ENCODE peak calls at places on chromosome 20, in ten cellular contexts. S, I, L, N, E, T, M, Z, V and Y are unnamed samples.

GRCh38 chr20:5835234-5835845 is 85.1 kb downstream of the SHLD1 start:
- DNase-seq in T (no peak), I (no peak), E (no peak), M (peak; percentile 67), N (no peak), L (peak; percentile 20), V (no peak), S (peak; percentile 66), Z (no peak), Y (no peak)

GRCh38 chr20:56032251-56032650 is 26.9 kb upstream of the CBLN4 start:
- DNase-seq in Z (no peak), V (no peak), T (no peak), M (no peak), N (no peak), L (no peak), I (no peak), S (no peak), E (no peak), Y (no peak)

GRCh38 chr20:48761023-48761785 is 66.6 kb downstream of the PREX1 start:
- DNase-seq in E (no peak), V (no peak), L (no peak), N (no peak), S (no peak), T (no peak), I (no peak), M (no peak), Z (no peak), Y (no peak)

GRCh38 chr20:7285918-7286556 is 518.6 kb downstream of the BMP2 start:
- DNase-seq in N (no peak), M (peak; percentile 50), I (peak; percentile 55), E (peak; percentile 66), S (peak; percentile 67), Z (peak; percentile 75), L (peak; percentile 80), T (no peak), V (peak; percentile 83), Y (peak; percentile 73)

GRCh38 chr20:5973172-5973571 is 22.7 kb downstream of the MCM8 start:
- DNase-seq in L (no peak), S (no peak), Z (no peak), I (no peak), M (no peak), T (no peak), N (no peak), E (no peak), V (no peak), Y (no peak)

GRCh38 chr20:56924976-56925695 is 296.0 kb downstream of the TFAP2C start:
- DNase-seq in M (no peak), V (no peak), I (no peak), N (no peak), S (no peak), E (no peak), L (no peak), Z (no peak), T (no peak), Y (peak; percentile 84)

GRCh38 chr20:4601630-4602296 is 119.9 kb upstream of the PRND start:
- DNase-seq in N (no peak), M (peak; percentile 79), I (no peak), V (no peak), E (no peak), S (peak; percentile 65), Z (peak; percentile 89), T (no peak), L (no peak), Y (no peak)

GRCh38 chr20:1323256-1323655 is 5.7 kb downstream of the SDCBP2 start:
- DNase-seq in V (no peak), N (no peak), Z (no peak), I (no peak), L (no peak), E (no peak), M (no peak), T (no peak), S (no peak), Y (no peak)